ENCODE peak calls at places on chromosomes 11 and 22, in five cellular contexts. One of them, this sample, is unnamed.

GRCh38 chr22:38419121-38419863 is 35.7 kb downstream of the KCNJ4 start:
- DNase-seq in cardiac muscle cell: no peak
- DNase-seq in spleen: peak; percentile 54
- DNase-seq in AG09309: no peak
- DNase-seq in right lobe of liver: no peak
- DNase-seq in this sample: no peak

GRCh38 chr11:18972336-18972735 is 33.1 kb upstream of the MRGPRX1 start:
- DNase-seq in cardiac muscle cell: no peak
- DNase-seq in right lobe of liver: no peak
- DNase-seq in AG09309: no peak
- DNase-seq in spleen: no peak
- DNase-seq in this sample: no peak

GRCh38 chr11:35919244-35919643 is 24.6 kb upstream of the LDLRAD3 start:
- DNase-seq in AG09309: no peak
- DNase-seq in spleen: no peak
- DNase-seq in right lobe of liver: no peak
- DNase-seq in cardiac muscle cell: no peak
- DNase-seq in this sample: no peak

GRCh38 chr11:130369713-130370112 is 55.0 kb upstream of the ZBTB44 start:
- DNase-seq in right lobe of liver: no peak
- DNase-seq in AG09309: no peak
- DNase-seq in spleen: no peak
- DNase-seq in cardiac muscle cell: no peak
- DNase-seq in this sample: no peak

GRCh38 chr22:17712441-17712840 is 61.8 kb downstream of the BID start:
- DNase-seq in cardiac muscle cell: no peak
- DNase-seq in spleen: no peak
- DNase-seq in right lobe of liver: no peak
- DNase-seq in AG09309: no peak
- DNase-seq in this sample: no peak

GRCh38 chr11:35407041-35407440 is 12.3 kb downstream of the SLC1A2 start:
- DNase-seq in cardiac muscle cell: no peak
- DNase-seq in AG09309: no peak
- DNase-seq in right lobe of liver: no peak
- DNase-seq in spleen: no peak
- DNase-seq in this sample: no peak

GRCh38 chr11:73308963-73309960 is 1.2 kb downstream of the ARHGEF17 start:
- DNase-seq in spleen: peak; percentile 91
- DNase-seq in right lobe of liver: peak; percentile 73
- DNase-seq in AG09309: peak; percentile 89
- DNase-seq in cardiac muscle cell: peak; percentile 96
- DNase-seq in this sample: peak; percentile 63

GRCh38 chr11:112693781-112694180 is 267.4 kb upstream of the NCAM1 start:
- DNase-seq in spleen: no peak
- DNase-seq in AG09309: no peak
- DNase-seq in right lobe of liver: no peak
- DNase-seq in cardiac muscle cell: no peak
- DNase-seq in this sample: no peak

GRCh38 chr11:86192858-86193257 is 51.7 kb upstream of the EED start:
- DNase-seq in right lobe of liver: no peak
- DNase-seq in cardiac muscle cell: no peak
- DNase-seq in spleen: no peak
- DNase-seq in AG09309: no peak
- DNase-seq in this sample: no peak

GRCh38 chr11:127493330-127493729 is 492.8 kb upstream of the KIRREL3 start:
- DNase-seq in AG09309: no peak
- DNase-seq in cardiac muscle cell: peak; percentile 29
- DNase-seq in right lobe of liver: no peak
- DNase-seq in spleen: no peak
- DNase-seq in this sample: no peak
- TF ChIP-seq CTCF in AG09309: peak; percentile 17
- TF ChIP-seq CTCF in cardiac muscle cell: no peak
- TF ChIP-seq CTCF in right lobe of liver: no peak
- TF ChIP-seq CTCF in spleen: no peak
- TF ChIP-seq CTCF in this sample: no peak

DNA sequence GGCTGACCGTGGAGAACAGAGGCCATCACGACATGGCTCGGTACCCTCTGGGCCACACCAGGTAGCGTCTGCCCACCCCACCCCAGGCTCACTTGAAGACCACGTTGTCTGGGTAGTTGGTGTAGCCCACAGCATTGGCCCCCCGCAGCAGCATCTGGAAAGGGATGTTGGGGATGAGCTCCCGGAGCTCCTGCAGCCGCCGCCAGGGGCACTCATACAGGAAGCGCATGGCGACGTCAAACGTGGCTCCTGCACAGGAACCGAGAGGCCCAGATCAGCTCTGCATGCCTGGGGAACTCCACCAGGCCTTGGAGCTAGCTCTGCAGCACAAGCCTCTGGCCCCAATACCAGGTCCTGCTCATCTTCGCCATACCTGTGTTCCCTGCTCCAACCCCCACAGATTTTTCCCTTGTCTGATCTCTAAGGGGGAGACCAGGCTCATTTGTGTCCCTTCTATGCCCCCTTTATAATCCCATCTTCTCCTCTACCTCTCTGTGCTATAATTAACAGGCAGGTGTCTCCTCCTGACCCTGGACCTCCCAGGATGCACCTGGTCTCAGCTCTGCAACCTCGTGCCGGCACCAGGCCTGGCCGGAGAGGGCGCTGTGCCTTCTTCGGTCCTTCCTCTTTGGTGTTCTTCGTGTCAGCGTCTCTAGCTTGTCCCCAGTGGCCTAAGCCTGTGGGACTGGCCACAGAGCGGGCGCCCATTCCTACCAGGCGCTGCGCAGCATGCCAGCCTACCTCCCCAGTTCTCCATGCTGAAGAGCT is 5.0 kb upstream of the LRFN4 start:
- DNase-seq in spleen: peak; percentile 64
- DNase-seq in cardiac muscle cell: no peak
- DNase-seq in AG09309: no peak
- DNase-seq in right lobe of liver: no peak
- DNase-seq in this sample: peak; percentile 45
- TF ChIP-seq CTCF in spleen: no peak
- TF ChIP-seq CTCF in cardiac muscle cell: peak; percentile 1
- TF ChIP-seq CTCF in AG09309: no peak
- TF ChIP-seq CTCF in right lobe of liver: no peak
- TF ChIP-seq CTCF in this sample: peak; percentile 57

GRCh38 chr22:36853407-36854099 is 7.3 kb upstream of the NCF4 start:
- DNase-seq in right lobe of liver: no peak
- DNase-seq in cardiac muscle cell: peak; percentile 51
- DNase-seq in spleen: peak; percentile 96
- DNase-seq in AG09309: no peak
- DNase-seq in this sample: peak; percentile 88
- TF ChIP-seq CTCF in right lobe of liver: peak; percentile 38
- TF ChIP-seq CTCF in cardiac muscle cell: peak; percentile 81
- TF ChIP-seq CTCF in spleen: peak; percentile 90
- TF ChIP-seq CTCF in AG09309: peak; percentile 75
- TF ChIP-seq CTCF in this sample: peak; percentile 87

DNA sequence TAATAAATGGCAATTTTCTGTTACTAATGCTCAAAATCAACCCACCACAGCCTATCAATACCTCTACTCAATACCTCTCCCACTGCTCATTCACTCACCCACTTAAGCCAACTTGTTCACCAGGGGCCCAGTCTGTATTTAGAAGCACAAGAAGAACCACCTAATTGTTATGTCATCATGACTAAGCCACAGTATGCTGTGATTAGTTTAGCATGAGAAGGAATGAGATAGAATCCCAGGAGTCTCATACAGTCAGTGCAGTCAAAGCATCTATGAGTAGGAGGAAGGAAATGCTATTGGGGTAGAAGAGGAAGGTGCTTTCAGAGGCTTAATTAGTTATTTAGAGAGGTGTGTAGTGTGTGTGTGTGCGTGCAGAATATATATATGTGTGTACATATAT is 27.6 kb downstream of the KCNA4 start:
- DNase-seq in spleen: no peak
- DNase-seq in right lobe of liver: no peak
- DNase-seq in AG09309: no peak
- DNase-seq in cardiac muscle cell: no peak
- DNase-seq in this sample: no peak
- TF ChIP-seq CTCF in spleen: no peak
- TF ChIP-seq CTCF in right lobe of liver: no peak
- TF ChIP-seq CTCF in AG09309: no peak
- TF ChIP-seq CTCF in cardiac muscle cell: no peak
- TF ChIP-seq CTCF in this sample: no peak

GRCh38 chr11:131917634-131918384 is 547.4 kb downstream of the NTM start:
- DNase-seq in cardiac muscle cell: no peak
- DNase-seq in right lobe of liver: no peak
- DNase-seq in spleen: no peak
- DNase-seq in AG09309: no peak
- DNase-seq in this sample: no peak
- TF ChIP-seq CTCF in cardiac muscle cell: no peak
- TF ChIP-seq CTCF in right lobe of liver: no peak
- TF ChIP-seq CTCF in spleen: no peak
- TF ChIP-seq CTCF in AG09309: no peak
- TF ChIP-seq CTCF in this sample: no peak

GRCh38 chr11:71086687-71087258 is 165.6 kb downstream of the SHANK2 start:
- DNase-seq in spleen: no peak
- DNase-seq in cardiac muscle cell: peak; percentile 71
- DNase-seq in right lobe of liver: no peak
- DNase-seq in AG09309: no peak
- DNase-seq in this sample: no peak
- TF ChIP-seq CTCF in spleen: peak; percentile 20
- TF ChIP-seq CTCF in cardiac muscle cell: peak; percentile 63
- TF ChIP-seq CTCF in right lobe of liver: peak; percentile 39
- TF ChIP-seq CTCF in AG09309: peak; percentile 68
- TF ChIP-seq CTCF in this sample: no peak